ENCODE peak calls at places on chromosomes 6 and 20, in six cellular contexts. V is upper lobe of left lung, Y is stomach, Q is HepG2, D is GM23338, U is GM12891. F is an unnamed sample.

GRCh38 chr20:47389867-47390347 is 33.4 kb upstream of the ZMYND8 start:
- DNase-seq in V (no peak), Y (no peak), Q (no peak), D (no peak), U (no peak), F (no peak)

GRCh38 chr20:64038252-64038578 is 2.2 kb downstream of the C20orf204 start:
- DNase-seq in V (no peak), Y (no peak), Q (no peak), D (peak), U (no peak), F (no peak)

GRCh38 chr6:20056350-20056992 is 155.8 kb downstream of the MBOAT1 start:
- DNase-seq in V (no peak), Y (no peak), Q (peak), D (peak), U (peak), F (no peak)

GRCh38 chr20:12723811-12724210 is 285.0 kb upstream of the SPTLC3 start:
- DNase-seq in V (no peak), Y (no peak), Q (no peak), D (no peak), U (no peak), F (no peak)

GRCh38 chr6:147508073-147508870 is at the start of gene SAMD5:
- DNase-seq in V (peak), Y (peak), Q (peak), D (peak), U (peak), F (peak)

GRCh38 chr20:31691646-31692275 is 30.9 kb downstream of the BCL2L1 start:
- DNase-seq in V (no peak), Y (no peak), Q (no peak), D (peak), U (no peak), F (no peak)

GRCh38 chr20:50007369-50007768 is 24.6 kb downstream of the SNAI1 start:
- DNase-seq in V (no peak), Y (no peak), Q (no peak), D (no peak), U (no peak), F (no peak)

GRCh38 chr6:31639449-31639861 is 13.0 kb downstream of the BAG6 start:
- DNase-seq in V (no peak), Y (no peak), Q (no peak), D (no peak), U (no peak), F (no peak)

GRCh38 chr20:35731469-35731788 is 10.6 kb downstream of the RBM39 start:
- DNase-seq in V (no peak), Y (no peak), Q (no peak), D (no peak), U (no peak), F (no peak)

GRCh38 chr6:82877213-82878195 is 188.1 kb downstream of the UBE3D start:
- DNase-seq in V (no peak), Y (no peak), Q (no peak), D (no peak), U (no peak), F (peak)

GRCh38 chr20:47888351-47888750 is 103.1 kb upstream of the SULF2 start:
- DNase-seq in V (no peak), Y (no peak), Q (no peak), D (no peak), U (no peak), F (no peak)

GRCh38 chr20:48904566-48905321 is 16.8 kb upstream of the ARFGEF2 start:
- DNase-seq in V (peak), Y (peak), Q (peak), D (peak), U (no peak), F (peak)

GRCh38 chr6:162636167-162636566 is 91.4 kb downstream of the PRKN start:
- DNase-seq in V (no peak), Y (no peak), Q (no peak), D (no peak), U (no peak), F (no peak)

GRCh38 chr6:87832025-87832825 is 130.2 kb upstream of the AKIRIN2 start:
- DNase-seq in V (no peak), Y (no peak), Q (no peak), D (peak), U (no peak), F (no peak)

GRCh38 chr6:75349262-75349984 is 64.8 kb upstream of the TMEM30A start:
- DNase-seq in V (peak), Y (no peak), Q (no peak), D (peak), U (no peak), F (no peak)

GRCh38 chr6:34723203-34723602 is 26.6 kb upstream of the ILRUN start:
- DNase-seq in V (no peak), Y (no peak), Q (peak), D (peak), U (no peak), F (no peak)

GRCh38 chr6:134182528-134182927 is 130.1 kb upstream of the SLC2A12 start:
- DNase-seq in V (no peak), Y (no peak), Q (no peak), D (peak), U (no peak), F (no peak)

GRCh38 chr6:37033255-37033654 is 27.8 kb downstream of the FGD2 start:
- DNase-seq in V (no peak), Y (no peak), Q (no peak), D (no peak), U (no peak), F (no peak)

GRCh38 chr6:49087372-49087771 is 375.7 kb downstream of the MMUT start:
- DNase-seq in V (no peak), Y (no peak), Q (no peak), D (no peak), U (no peak), F (no peak)

GRCh38 chr6:77633993-77634392 is 18.8 kb upstream of the MEI4 start:
- DNase-seq in V (no peak), Y (no peak), Q (no peak), D (no peak), U (no peak), F (no peak)

GRCh38 chr6:35024601-35025054 is 116.5 kb downstream of the TCP11 start:
- DNase-seq in V (peak), Y (peak), Q (peak), D (peak), U (no peak), F (no peak)

GRCh38 chr20:1824834-1825233 is 70.4 kb upstream of the SIRPA start:
- DNase-seq in V (no peak), Y (no peak), Q (no peak), D (no peak), U (no peak), F (no peak)
- TF ChIP-seq POLR2AphosphoS5 in V (no peak), Y (no peak), Q (no peak), D (no peak), U (no peak), F (no peak)

DNA sequence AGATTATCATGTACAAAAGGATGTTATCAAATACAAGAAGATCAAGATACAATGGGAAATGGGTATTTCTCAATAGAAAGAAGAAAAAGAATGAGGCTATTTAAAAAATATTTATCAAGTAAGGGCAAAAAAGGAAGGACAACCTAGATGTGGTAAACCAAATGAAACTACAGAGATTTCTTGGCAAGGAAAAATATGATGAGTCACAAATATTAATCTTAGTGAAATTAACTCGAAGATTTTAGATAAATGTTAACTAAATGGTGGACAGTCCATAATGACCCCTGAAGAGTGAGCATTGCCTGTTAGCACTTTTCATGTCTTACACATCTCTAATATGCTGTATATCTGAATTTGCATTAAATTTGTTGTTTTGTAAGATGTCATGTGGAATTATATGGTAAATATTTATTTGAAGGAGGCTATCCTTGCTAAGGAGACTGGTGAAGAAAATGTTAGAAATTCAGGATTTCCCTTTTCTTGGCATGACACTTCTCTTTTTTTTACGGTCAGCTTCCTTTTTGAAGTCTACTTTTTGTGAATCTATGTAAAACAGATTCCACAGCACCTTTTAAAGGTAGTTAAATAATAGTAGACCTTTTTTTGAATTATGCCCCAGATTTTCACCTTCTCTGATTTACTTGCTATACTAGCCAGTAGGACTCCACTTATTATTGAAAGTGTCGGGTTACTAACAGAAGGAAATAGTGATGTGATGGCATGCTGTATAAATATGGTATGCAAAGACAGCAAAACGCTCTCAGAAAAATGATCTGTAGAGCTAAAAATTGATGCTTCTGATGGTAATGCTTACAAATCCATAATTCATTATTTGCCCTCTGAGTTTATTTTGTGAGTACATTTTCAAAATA is 120.5 kb downstream of the HIVEP1 start:
- DNase-seq in V (no peak), Y (no peak), Q (no peak), D (no peak), U (no peak), F (no peak)
- TF ChIP-seq POLR2AphosphoS5 in V (no peak), Y (no peak), Q (no peak), D (no peak), U (no peak), F (no peak)

GRCh38 chr6:153816306-153816845 is 222.7 kb upstream of the OPRM1 start:
- DNase-seq in V (no peak), Y (peak), Q (no peak), D (no peak), U (no peak), F (no peak)
- TF ChIP-seq POLR2AphosphoS5 in V (no peak), Y (no peak), Q (no peak), D (no peak), U (no peak), F (no peak)

DNA sequence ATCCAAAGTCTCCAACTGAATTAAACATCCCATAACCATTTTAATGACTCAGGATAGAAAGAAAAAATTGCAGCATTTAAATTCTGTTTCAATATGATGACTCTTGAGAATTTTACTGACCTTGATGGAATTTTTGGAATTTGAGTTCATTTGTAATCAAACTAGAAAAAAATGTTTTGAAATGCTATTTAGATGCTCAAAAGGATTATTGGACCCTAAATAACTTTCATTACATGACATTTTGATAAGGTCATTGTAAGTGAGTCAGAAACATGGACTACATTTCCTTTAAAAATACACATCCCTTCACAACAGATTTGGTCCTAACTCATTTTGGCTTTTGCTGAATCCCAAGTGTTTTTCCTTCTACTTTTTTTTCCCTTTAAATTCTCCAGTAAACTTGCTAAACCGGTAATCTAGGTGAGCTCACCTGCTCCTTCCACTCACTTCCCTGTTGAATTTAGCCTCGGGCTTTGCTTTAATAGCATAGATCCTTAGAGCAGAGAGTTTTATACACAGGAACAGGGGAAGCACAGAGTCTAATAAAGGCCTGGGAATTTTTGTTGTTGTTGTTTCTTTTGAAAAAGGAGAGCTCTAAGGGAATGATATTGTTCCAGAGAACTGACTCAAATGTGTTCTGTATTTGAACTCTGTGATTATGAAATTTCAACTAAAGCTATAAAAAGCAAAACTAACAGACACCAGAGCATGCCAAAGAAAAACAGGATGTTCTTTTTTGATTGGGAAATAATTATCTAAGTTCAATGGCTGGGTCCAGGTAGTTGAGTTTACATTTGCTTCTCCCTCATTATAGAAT is 1088.3 kb upstream of the CITED2 start:
- DNase-seq in V (no peak), Y (no peak), Q (no peak), D (peak), U (no peak), F (peak)
- TF ChIP-seq POLR2AphosphoS5 in V (no peak), Y (no peak), Q (no peak), D (no peak), U (no peak), F (peak)

GRCh38 chr6:14210663-14211595 is 93.4 kb downstream of the CD83 start:
- DNase-seq in V (peak), Y (peak), Q (peak), D (peak), U (peak), F (peak)
- TF ChIP-seq POLR2AphosphoS5 in V (no peak), Y (peak), Q (no peak), D (peak), U (peak), F (peak)